ENCODE peak calls at places on chromosomes 2 and 18, in seven cellular contexts. L, D, T, O, R, Q and J are unnamed samples.

GRCh38 chr2:134934641-134935040 is 16.0 kb downstream of the CCNT2 start:
- DNase-seq in T (no peak), L (no peak), Q (no peak), R (no peak), D (no peak), O (peak), J (no peak)

GRCh38 chr2:160139350-160139749 is 60.7 kb downstream of the ITGB6 start:
- DNase-seq in T (no peak), O (no peak), R (no peak), L (no peak), Q (no peak), D (no peak), J (no peak)

GRCh38 chr18:46916551-46917107 is 678 bp downstream of the PIAS2 start:
- DNase-seq in L (no peak), T (no peak), O (peak), D (peak), R (no peak), Q (peak), J (peak)

GRCh38 chr2:104845552-104845931 is 8.4 kb upstream of the POU3F3 start:
- DNase-seq in D (no peak), Q (no peak), O (no peak), T (no peak), L (no peak), R (no peak), J (no peak)

GRCh38 chr18:22136395-22136794 is 33.0 kb upstream of the GATA6 start:
- DNase-seq in D (no peak), T (no peak), O (peak), L (no peak), R (no peak), Q (peak), J (peak)

GRCh38 chr2:11290713-11291112 is 53.7 kb downstream of the ROCK2 start:
- DNase-seq in L (no peak), O (no peak), D (no peak), T (no peak), R (no peak), Q (no peak), J (no peak)

GRCh38 chr2:95552911-95553310 is 38.9 kb upstream of the TRIM43 start:
- DNase-seq in O (no peak), Q (no peak), D (no peak), L (no peak), R (no peak), T (no peak), J (peak)

GRCh38 chr2:205435970-205436369 is 246.3 kb upstream of the NRP2 start:
- DNase-seq in Q (peak), R (no peak), O (peak), D (no peak), L (no peak), T (no peak), J (peak)

GRCh38 chr18:24935008-24935407 is 417.0 kb downstream of the ZNF521 start:
- DNase-seq in R (no peak), O (no peak), D (no peak), L (no peak), Q (no peak), T (no peak), J (no peak)

GRCh38 chr2:63379438-63379837 is 208.8 kb downstream of the WDPCP start:
- DNase-seq in R (no peak), L (no peak), O (no peak), Q (no peak), T (no peak), D (no peak), J (no peak)

GRCh38 chr2:135150711-135151110 is 98.6 kb downstream of the RAB3GAP1 start:
- DNase-seq in T (no peak), D (no peak), L (no peak), O (no peak), Q (no peak), R (no peak), J (no peak)

GRCh38 chr2:64487256-64488049 is 33.5 kb downstream of the LGALSL start:
- DNase-seq in Q (no peak), O (no peak), D (peak), R (no peak), T (no peak), L (no peak), J (no peak)

GRCh38 chr2:98538280-98539041 is 69.9 kb downstream of the COA5 start:
- DNase-seq in O (no peak), Q (no peak), R (no peak), T (no peak), D (no peak), L (no peak), J (peak)

GRCh38 chr18:79394438-79395307 is 1.1 kb upstream of the NFATC1 start:
- DNase-seq in T (peak), L (no peak), O (peak), R (no peak), Q (peak), D (peak), J (peak)

GRCh38 chr2:147549054-147549453 is 295.8 kb upstream of the ACVR2A start:
- DNase-seq in Q (no peak), R (no peak), D (no peak), L (no peak), T (no peak), O (no peak), J (no peak)

GRCh38 chr2:112229365-112229764 is 25.5 kb downstream of the ZC3H8 start:
- DNase-seq in O (peak), T (no peak), Q (no peak), R (no peak), D (no peak), L (no peak), J (peak)

GRCh38 chr2:167451496-167452289 is 563.4 kb downstream of the XIRP2 start:
- DNase-seq in L (no peak), T (no peak), R (no peak), O (no peak), D (no peak), Q (no peak), J (no peak)

GRCh38 chr18:48828713-48829442 is 121.9 kb downstream of the SMAD7 start:
- DNase-seq in D (no peak), Q (no peak), T (peak), R (peak), O (no peak), L (no peak), J (no peak)

GRCh38 chr2:65456074-65456473 is 23.7 kb upstream of the SPRED2 start:
- DNase-seq in Q (peak), D (no peak), T (no peak), O (no peak), R (no peak), L (no peak), J (peak)

GRCh38 chr18:12308386-12309100 is 502 bp downstream of the TUBB6 start:
- DNase-seq in T (peak), O (peak), L (no peak), D (no peak), Q (peak), R (peak), J (peak)

GRCh38 chr2:74078467-74078866 is 69.2 kb downstream of the BOLA3 start:
- DNase-seq in D (no peak), O (no peak), L (no peak), Q (no peak), T (no peak), R (no peak), J (no peak)

GRCh38 chr2:74081030-74081429 is 66.7 kb downstream of the BOLA3 start:
- DNase-seq in D (no peak), L (no peak), R (no peak), Q (no peak), T (no peak), O (no peak), J (no peak)

GRCh38 chr2:74079522-74080341 is 68.0 kb downstream of the BOLA3 start:
- DNase-seq in R (no peak), O (no peak), D (peak), Q (no peak), T (no peak), L (no peak), J (no peak)

GRCh38 chr2:74077636-74078035 is 70.1 kb downstream of the BOLA3 start:
- DNase-seq in D (no peak), R (no peak), T (no peak), L (no peak), O (no peak), Q (no peak), J (no peak)

GRCh38 chr2:74080346-74080745 is 67.4 kb downstream of the BOLA3 start:
- DNase-seq in R (no peak), T (no peak), L (no peak), Q (no peak), O (no peak), D (peak), J (peak)
- TF ChIP-seq CTCF in R (no peak), T (no peak), L (no peak), Q (peak), O (no peak), D (peak), J (peak)

GRCh38 chr2:66587216-66587615 is 152.3 kb downstream of the MEIS1 start:
- DNase-seq in L (no peak), T (no peak), D (peak), R (no peak), O (no peak), Q (no peak), J (no peak)
- TF ChIP-seq CTCF in L (no peak), T (peak), D (peak), R (no peak), O (no peak), Q (peak), J (no peak)

GRCh38 chr18:10497350-10497749 is 28.5 kb upstream of the NAPG start:
- DNase-seq in R (no peak), O (peak), L (no peak), T (no peak), D (no peak), Q (no peak), J (peak)
- TF ChIP-seq CTCF in R (no peak), O (no peak), L (no peak), T (no peak), D (no peak), Q (no peak), J (no peak)

GRCh38 chr2:35454966-35455638 is 900.5 kb upstream of the CRIM1 start:
- DNase-seq in D (no peak), O (peak), L (peak), R (no peak), T (no peak), Q (peak), J (no peak)
- TF ChIP-seq CTCF in D (peak), O (no peak), L (no peak), R (no peak), T (peak), Q (peak), J (no peak)

GRCh38 chr2:68934021-68934420 is 18.7 kb downstream of the GKN2 start:
- DNase-seq in O (no peak), Q (no peak), D (no peak), R (no peak), T (no peak), L (no peak), J (no peak)

GRCh38 chr2:68935471-68935870 is 17.2 kb downstream of the GKN2 start:
- DNase-seq in R (no peak), L (no peak), O (no peak), Q (no peak), D (no peak), T (no peak), J (no peak)

GRCh38 chr2:68936889-68937288 is 15.8 kb downstream of the GKN2 start:
- DNase-seq in Q (no peak), T (no peak), R (no peak), L (no peak), D (no peak), O (no peak), J (peak)

GRCh38 chr2:68937346-68938055 is 15.2 kb downstream of the GKN2 start:
- DNase-seq in R (no peak), D (no peak), Q (no peak), O (no peak), L (no peak), T (no peak), J (peak)

DNA sequence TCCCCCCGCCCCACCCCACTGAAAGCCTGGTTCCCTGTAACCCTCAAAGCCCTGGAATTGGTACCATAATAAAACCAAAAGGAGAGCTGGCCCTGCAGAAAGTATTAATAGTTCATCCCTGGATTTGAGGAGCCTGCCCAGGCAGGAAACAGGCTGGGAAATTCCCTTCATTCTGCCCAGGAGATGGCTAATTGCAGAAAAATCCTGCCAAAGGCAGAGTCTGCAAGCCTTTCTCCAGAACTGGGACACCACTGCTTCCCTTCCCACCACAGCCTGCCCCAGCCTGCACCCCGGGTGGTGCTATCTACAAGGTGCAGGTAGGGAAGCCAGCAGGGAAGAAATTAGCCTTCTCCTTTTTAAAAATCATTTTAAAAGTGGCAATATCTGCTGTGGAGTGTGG is 16.2 kb downstream of the GKN2 start:
- DNase-seq in L (no peak), T (no peak), Q (peak), D (no peak), R (no peak), O (peak), J (peak)
- TF ChIP-seq CTCF in L (no peak), T (no peak), Q (no peak), D (no peak), R (no peak), O (no peak), J (no peak)

GRCh38 chr18:8439091-8439490 is 170.1 kb upstream of the RAB12 start:
- DNase-seq in L (no peak), T (no peak), O (no peak), D (no peak), Q (no peak), R (no peak), J (no peak)
- TF ChIP-seq CTCF in L (no peak), T (no peak), O (no peak), D (no peak), Q (no peak), R (no peak), J (no peak)

GRCh38 chr2:232432598-232433184 is 23.3 kb upstream of the ALPI start:
- DNase-seq in Q (no peak), L (no peak), T (no peak), R (no peak), O (no peak), D (peak), J (no peak)
- TF ChIP-seq CTCF in Q (peak), L (no peak), T (peak), R (no peak), O (no peak), D (peak), J (no peak)

DNA sequence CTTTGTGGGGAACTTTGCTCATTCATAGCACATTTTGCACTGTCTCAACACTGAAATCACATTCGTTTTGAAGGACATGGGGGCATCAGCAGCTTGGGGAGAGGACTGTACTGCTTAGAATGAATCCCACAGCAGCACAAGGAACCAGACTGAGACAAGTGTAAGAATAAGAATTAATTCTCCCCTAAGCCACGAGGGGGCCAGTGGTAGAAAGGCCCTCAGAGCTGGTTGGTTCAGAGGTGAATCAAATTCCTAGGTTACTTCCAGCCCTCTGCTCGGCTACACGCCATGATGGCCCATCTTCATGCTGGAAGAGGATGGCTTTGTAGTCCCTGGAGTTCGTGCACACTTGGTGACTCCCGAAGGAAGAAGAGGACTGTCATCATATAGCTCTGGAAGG is 12.0 kb upstream of the MC5R start:
- DNase-seq in R (no peak), D (peak), O (no peak), L (no peak), Q (no peak), T (no peak), J (no peak)
- TF ChIP-seq CTCF in R (no peak), D (peak), O (no peak), L (no peak), Q (peak), T (peak), J (no peak)

GRCh38 chr18:69981948-69982347 is 34.3 kb upstream of the CD226 start:
- DNase-seq in O (no peak), T (no peak), L (no peak), R (no peak), D (no peak), Q (no peak), J (no peak)

GRCh38 chr18:69987870-69988269 is 40.2 kb upstream of the CD226 start:
- DNase-seq in O (no peak), D (no peak), R (no peak), L (no peak), Q (no peak), T (no peak), J (no peak)

GRCh38 chr18:69980982-69981804 is 33.5 kb upstream of the CD226 start:
- DNase-seq in R (no peak), O (no peak), Q (no peak), T (no peak), L (no peak), D (no peak), J (no peak)

GRCh38 chr18:69982417-69982816 is 34.7 kb upstream of the CD226 start:
- DNase-seq in T (no peak), Q (no peak), L (no peak), D (no peak), O (no peak), R (no peak), J (no peak)

DNA sequence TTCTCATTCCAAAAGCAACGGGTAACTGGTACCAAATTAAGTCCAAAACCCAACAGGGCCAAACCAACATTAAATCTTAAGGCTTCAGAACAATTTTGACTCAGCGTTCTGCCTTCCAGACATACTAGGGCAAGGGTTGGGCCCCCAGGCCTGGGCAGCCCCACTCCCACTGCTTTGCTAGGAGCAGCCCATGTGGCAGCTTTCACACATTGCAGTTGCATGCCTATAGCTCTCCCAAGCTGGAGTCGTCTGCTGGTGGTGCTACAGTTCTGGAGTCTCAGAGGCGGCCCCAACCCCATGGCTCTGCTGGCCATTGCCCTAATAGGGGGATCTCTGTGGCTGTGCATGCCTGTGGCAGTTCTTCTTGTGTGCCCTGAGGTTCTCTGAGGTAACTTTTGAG is 37.6 kb upstream of the CD226 start:
- DNase-seq in R (no peak), D (no peak), T (no peak), O (no peak), Q (no peak), L (no peak), J (no peak)
- TF ChIP-seq CTCF in R (no peak), D (no peak), T (no peak), O (no peak), Q (no peak), L (no peak), J (no peak)

GRCh38 chr2:46960618-46961017 is 45.0 kb upstream of the MCFD2 start:
- DNase-seq in Q (no peak), R (no peak), D (peak), L (no peak), O (no peak), T (no peak), J (no peak)
- TF ChIP-seq CTCF in Q (peak), R (no peak), D (peak), L (no peak), O (no peak), T (no peak), J (no peak)